ENCODE peak calls at places on chromosomes 4 and X, in six cellular contexts. T is H1, R is upper lobe of left lung, E is stomach, C is prostate gland, I is breast epithelium. Z is an unnamed sample.
A peak's percentile ranks its signal among the peaks of the same experiment; 100 is the strongest.

GRCh38 chr4:118927976-118928375 is 39.3 kb downstream of the SYNPO2 start:
- DNase-seq in T (no peak), R (no peak), E (peak; percentile 28), C (no peak), I (no peak), Z (no peak)

GRCh38 chrX:38166478-38167083 is 54.1 kb downstream of the SRPX start:
- DNase-seq in T (no peak), R (no peak), E (no peak), C (peak; percentile 4), I (no peak), Z (no peak)

GRCh38 chr4:90078440-90078839 is 48.8 kb upstream of the CCSER1 start:
- DNase-seq in T (no peak), R (no peak), E (no peak), C (no peak), I (no peak), Z (no peak)

GRCh38 chr4:102453827-102454226 is 47.3 kb upstream of the NFKB1 start:
- DNase-seq in T (no peak), R (no peak), E (no peak), C (no peak), I (no peak), Z (no peak)

GRCh38 chrX:101079223-101079622 is 544 bp downstream of the TMEM35A start:
- DNase-seq in T (no peak), R (no peak), E (no peak), C (no peak), I (no peak), Z (no peak)

GRCh38 chr4:190121759-190122158 is 51.8 kb upstream of the DUX4 start:
- DNase-seq in T (no peak), R (peak; percentile 80), E (peak; percentile 11), C (no peak), I (peak; percentile 50), Z (no peak)

GRCh38 chrX:41889317-41890025 is 33.9 kb downstream of the CASK start:
- DNase-seq in T (no peak), R (no peak), E (no peak), C (no peak), I (no peak), Z (no peak)

GRCh38 chrX:8887004-8887403 is 85.8 kb upstream of the FAM9A start:
- DNase-seq in T (no peak), R (no peak), E (no peak), C (no peak), I (no peak), Z (no peak)

GRCh38 chr4:173410106-173410505 is 11.2 kb upstream of the SCRG1 start:
- DNase-seq in T (no peak), R (no peak), E (no peak), C (no peak), I (no peak), Z (no peak)

GRCh38 chrX:22533898-22534297 is 261.2 kb downstream of the CBLL2 start:
- DNase-seq in T (no peak), R (no peak), E (no peak), C (no peak), I (no peak), Z (no peak)

GRCh38 chr4:133270021-133270570 is 121.0 kb downstream of the PCDH10 start:
- DNase-seq in T (no peak), R (no peak), E (no peak), C (no peak), I (no peak), Z (no peak)

GRCh38 chrX:41921492-41922124 is 1.7 kb downstream of the CASK start:
- DNase-seq in T (no peak), R (no peak), E (no peak), C (peak; percentile 5), I (no peak), Z (no peak)

GRCh38 chr4:100087743-100088142 is 102.5 kb downstream of the DDIT4L start:
- DNase-seq in T (no peak), R (no peak), E (no peak), C (no peak), I (no peak), Z (no peak)

GRCh38 chr4:95087657-95088455 is 330.1 kb downstream of the BMPR1B start:
- DNase-seq in T (no peak), R (no peak), E (no peak), C (no peak), I (no peak), Z (no peak)

GRCh38 chr4:107838138-107838618 is 13.4 kb downstream of the SGMS2 start:
- DNase-seq in T (no peak), R (no peak), E (no peak), C (no peak), I (no peak), Z (no peak)

GRCh38 chr4:125719987-125720386 is 405.2 kb downstream of the FAT4 start:
- DNase-seq in T (no peak), R (no peak), E (no peak), C (no peak), I (no peak), Z (no peak)

GRCh38 chrX:15594371-15594770 is 6.4 kb downstream of the ACE2 start:
- DNase-seq in T (no peak), R (no peak), E (no peak), C (no peak), I (no peak), Z (no peak)

GRCh38 chr4:3483471-3483921 is 20.4 kb downstream of the DOK7 start:
- DNase-seq in T (no peak), R (peak; percentile 73), E (no peak), C (no peak), I (no peak), Z (no peak)

GRCh38 chr4:77120888-77121508 is 36.0 kb upstream of the CCNG2 start:
- DNase-seq in T (no peak), R (no peak), E (no peak), C (no peak), I (no peak), Z (no peak)

GRCh38 chr4:43843501-43843900 is 605.1 kb downstream of the KCTD8 start:
- DNase-seq in T (no peak), R (no peak), E (no peak), C (no peak), I (no peak), Z (no peak)

GRCh38 chrX:31232506-31232905 is 160.7 kb upstream of the FTHL17 start:
- DNase-seq in T (no peak), R (no peak), E (no peak), C (no peak), I (no peak), Z (no peak)

GRCh38 chr4:153622093-153622492 is 62.0 kb upstream of the TLR2 start:
- DNase-seq in T (no peak), R (peak; percentile 33), E (no peak), C (no peak), I (no peak), Z (no peak)

GRCh38 chr4:169032883-169033645 is 23.0 kb upstream of the CBR4 start:
- DNase-seq in T (no peak), R (no peak), E (no peak), C (no peak), I (no peak), Z (no peak)

GRCh38 chr4:122450847-122451246 is 5.7 kb downstream of the IL2 start:
- DNase-seq in T (peak; percentile 23), R (no peak), E (no peak), C (no peak), I (no peak), Z (no peak)

GRCh38 chr4:14184265-14184664 is 556.7 kb upstream of the BOD1L1 start:
- DNase-seq in T (no peak), R (no peak), E (no peak), C (no peak), I (no peak), Z (no peak)

GRCh38 chrX:39577206-39577605 is 520.6 kb downstream of the BCOR start:
- DNase-seq in T (no peak), R (no peak), E (no peak), C (no peak), I (no peak), Z (no peak)

GRCh38 chr4:105990933-105991332 is 95.7 kb downstream of the NPNT start:
- DNase-seq in T (no peak), R (no peak), E (peak; percentile 43), C (peak; percentile 84), I (peak; percentile 91), Z (no peak)

GRCh38 chr4:172865103-172865502 is 303.5 kb upstream of the GALNT7 start:
- DNase-seq in T (no peak), R (no peak), E (no peak), C (no peak), I (no peak), Z (no peak)

GRCh38 chr4:77692847-77693432 is 87.3 kb downstream of the CXCL13 start:
- DNase-seq in T (no peak), R (no peak), E (no peak), C (no peak), I (no peak), Z (no peak)

GRCh38 chrX:87578978-87579377 is 61.4 kb downstream of the KLHL4 start:
- DNase-seq in T (no peak), R (no peak), E (no peak), C (no peak), I (no peak), Z (no peak)

GRCh38 chr4:75542824-75543223 is 13.0 kb upstream of the ODAPH start:
- DNase-seq in T (no peak), R (no peak), E (no peak), C (no peak), I (no peak), Z (no peak)

DNA sequence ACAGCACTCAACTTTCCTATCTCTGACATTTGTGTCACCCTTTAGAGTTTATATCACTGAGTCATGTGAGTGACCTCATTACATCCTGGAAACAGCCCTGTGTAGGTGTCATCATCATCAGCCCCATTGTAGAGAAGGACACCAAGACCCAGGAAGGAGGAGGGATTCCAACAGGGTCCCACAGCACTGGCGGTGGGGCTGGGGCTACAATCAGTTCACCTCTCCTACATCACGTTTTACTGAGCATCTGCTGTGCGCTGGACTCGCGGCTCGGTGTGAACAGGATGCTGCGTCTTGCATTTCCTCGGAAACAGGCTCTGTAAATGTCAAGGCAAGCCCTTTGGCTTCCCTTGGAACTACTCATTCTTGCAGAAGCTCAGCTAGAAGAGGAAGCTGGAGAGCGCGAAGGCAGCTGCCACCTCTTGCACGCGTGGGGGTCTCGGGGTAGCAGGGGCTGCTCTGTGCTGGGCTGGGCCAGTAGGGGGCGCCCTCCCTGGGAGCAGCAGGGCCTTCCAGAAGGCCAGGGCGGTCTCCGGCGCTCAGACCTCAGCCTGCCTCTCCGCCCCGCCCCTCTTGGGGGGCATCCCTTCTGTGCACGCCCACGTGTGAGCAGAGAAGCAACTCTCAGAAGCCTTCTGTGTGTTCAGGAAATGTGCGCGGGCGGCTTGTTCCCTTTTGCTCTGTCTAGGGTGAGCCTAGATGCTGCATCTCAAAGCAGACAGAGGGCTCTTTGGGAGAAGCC is 29.0 kb downstream of the REELD1 start:
- DNase-seq in T (peak; percentile 36), R (peak; percentile 82), E (no peak), C (no peak), I (no peak), Z (peak; percentile 66)
- TF ChIP-seq POLR2AphosphoS5 in T (no peak), R (peak; percentile 77), E (no peak), C (no peak), I (no peak), Z (no peak)

GRCh38 chr4:2249526-2249991 is 7.6 kb upstream of the HAUS3 start:
- DNase-seq in T (no peak), R (peak; percentile 57), E (no peak), C (no peak), I (no peak), Z (peak; percentile 20)
- TF ChIP-seq POLR2A in T (no peak), R (no peak), E (no peak), C (no peak), I (no peak), Z (no peak)

GRCh38 chr4:116926631-116927295 is 158.6 kb downstream of the TRAM1L1 start:
- DNase-seq in T (no peak), R (no peak), E (no peak), C (no peak), I (no peak), Z (no peak)
- TF ChIP-seq POLR2AphosphoS5 in T (no peak), R (no peak), E (no peak), C (no peak), I (no peak), Z (no peak)

GRCh38 chrX:84501798-84502628 is at the start of gene HDX:
- DNase-seq in T (no peak), R (peak; percentile 84), E (peak; percentile 74), C (peak; percentile 75), I (peak; percentile 70), Z (peak; percentile 17)
- TF ChIP-seq POLR2A in T (no peak), R (peak; percentile 60), E (no peak), C (peak; percentile 48), I (no peak), Z (peak; percentile 60)